ENCODE peak calls at places on chromosomes 1 and 21, in seven cellular contexts. One of them, this sample, is unnamed.

GRCh38 chr1:58248067-58248466 is 298.5 kb downstream of the OMA1 start:
- DNase-seq in IMR-90: no peak
- DNase-seq in heart right ventricle: no peak
- DNase-seq in kidney: no peak
- DNase-seq in HCT116: no peak
- DNase-seq in stomach: no peak
- DNase-seq in Peyer's patch: no peak
- DNase-seq in this sample: no peak

GRCh38 chr1:156838972-156839371 is 19.9 kb downstream of the INSRR start:
- DNase-seq in IMR-90: no peak
- DNase-seq in heart right ventricle: no peak
- DNase-seq in kidney: peak; percentile 52
- DNase-seq in HCT116: no peak
- DNase-seq in stomach: peak; percentile 28
- DNase-seq in Peyer's patch: no peak
- DNase-seq in this sample: no peak

GRCh38 chr1:9289724-9290493 is 2.8 kb upstream of the SPSB1 start:
- DNase-seq in IMR-90: peak; percentile 95
- DNase-seq in heart right ventricle: no peak
- DNase-seq in kidney: no peak
- DNase-seq in HCT116: no peak
- DNase-seq in stomach: no peak
- DNase-seq in Peyer's patch: no peak
- DNase-seq in this sample: peak; percentile 88

GRCh38 chr21:37658994-37659458 is 257.2 kb downstream of the KCNJ6 start:
- DNase-seq in IMR-90: peak; percentile 72
- DNase-seq in heart right ventricle: no peak
- DNase-seq in kidney: peak; percentile 74
- DNase-seq in HCT116: no peak
- DNase-seq in stomach: no peak
- DNase-seq in Peyer's patch: no peak
- DNase-seq in this sample: no peak

GRCh38 chr1:115188680-115189395 is 99.5 kb upstream of the TSPAN2 start:
- DNase-seq in IMR-90: no peak
- DNase-seq in heart right ventricle: no peak
- DNase-seq in kidney: no peak
- DNase-seq in HCT116: no peak
- DNase-seq in stomach: no peak
- DNase-seq in Peyer's patch: no peak
- DNase-seq in this sample: no peak

GRCh38 chr21:36330904-36331303 is 10.9 kb downstream of the MORC3 start:
- DNase-seq in IMR-90: peak; percentile 60
- DNase-seq in heart right ventricle: peak; percentile 34
- DNase-seq in kidney: no peak
- DNase-seq in HCT116: peak; percentile 27
- DNase-seq in stomach: peak; percentile 57
- DNase-seq in Peyer's patch: peak; percentile 53
- DNase-seq in this sample: no peak

GRCh38 chr1:27878787-27879335 is 6.5 kb downstream of the THEMIS2 start:
- DNase-seq in IMR-90: no peak
- DNase-seq in heart right ventricle: no peak
- DNase-seq in kidney: no peak
- DNase-seq in HCT116: no peak
- DNase-seq in stomach: no peak
- DNase-seq in Peyer's patch: peak; percentile 15
- DNase-seq in this sample: no peak

GRCh38 chr1:60430375-60430774 is 356.8 kb upstream of the C1orf87 start:
- DNase-seq in IMR-90: no peak
- DNase-seq in heart right ventricle: no peak
- DNase-seq in kidney: no peak
- DNase-seq in HCT116: no peak
- DNase-seq in stomach: no peak
- DNase-seq in Peyer's patch: no peak
- DNase-seq in this sample: no peak

GRCh38 chr21:44551290-44552015 is at the start of gene KRTAP10-2:
- DNase-seq in IMR-90: no peak
- DNase-seq in heart right ventricle: no peak
- DNase-seq in kidney: peak; percentile 51
- DNase-seq in HCT116: no peak
- DNase-seq in stomach: peak; percentile 21
- DNase-seq in Peyer's patch: no peak
- DNase-seq in this sample: peak; percentile 64

GRCh38 chr1:226626577-226626956 is 78.0 kb downstream of the STUM start:
- DNase-seq in IMR-90: peak; percentile 59
- DNase-seq in heart right ventricle: peak; percentile 76
- DNase-seq in kidney: peak; percentile 88
- DNase-seq in HCT116: peak; percentile 51
- DNase-seq in stomach: peak; percentile 77
- DNase-seq in Peyer's patch: peak; percentile 61
- DNase-seq in this sample: peak; percentile 81

GRCh38 chr1:198333744-198334143 is 176.9 kb downstream of the NEK7 start:
- DNase-seq in IMR-90: peak; percentile 67
- DNase-seq in heart right ventricle: no peak
- DNase-seq in kidney: no peak
- DNase-seq in HCT116: no peak
- DNase-seq in stomach: no peak
- DNase-seq in Peyer's patch: no peak
- DNase-seq in this sample: no peak

GRCh38 chr1:228882041-228882784 is 146.9 kb downstream of the RHOU start:
- DNase-seq in IMR-90: no peak
- DNase-seq in heart right ventricle: no peak
- DNase-seq in kidney: no peak
- DNase-seq in HCT116: no peak
- DNase-seq in stomach: no peak
- DNase-seq in Peyer's patch: no peak
- DNase-seq in this sample: no peak

GRCh38 chr1:53069265-53069662 is 7.3 kb downstream of the PODN start:
- DNase-seq in IMR-90: no peak
- DNase-seq in heart right ventricle: no peak
- DNase-seq in kidney: peak; percentile 50
- DNase-seq in HCT116: no peak
- DNase-seq in stomach: no peak
- DNase-seq in Peyer's patch: peak; percentile 43
- DNase-seq in this sample: no peak

GRCh38 chr21:37862536-37862935 is 53.7 kb downstream of the KCNJ6 start:
- DNase-seq in IMR-90: peak; percentile 66
- DNase-seq in heart right ventricle: peak; percentile 22
- DNase-seq in kidney: no peak
- DNase-seq in HCT116: no peak
- DNase-seq in stomach: no peak
- DNase-seq in Peyer's patch: no peak
- DNase-seq in this sample: no peak

GRCh38 chr1:57192256-57192655 is 226.4 kb upstream of the C8B start:
- DNase-seq in IMR-90: no peak
- DNase-seq in heart right ventricle: no peak
- DNase-seq in kidney: no peak
- DNase-seq in HCT116: no peak
- DNase-seq in stomach: no peak
- DNase-seq in Peyer's patch: no peak
- DNase-seq in this sample: no peak

GRCh38 chr1:235739124-235739523 is 89.5 kb upstream of the GNG4 start:
- DNase-seq in IMR-90: peak; percentile 85
- DNase-seq in heart right ventricle: no peak
- DNase-seq in kidney: no peak
- DNase-seq in HCT116: no peak
- DNase-seq in stomach: peak; percentile 37
- DNase-seq in Peyer's patch: no peak
- DNase-seq in this sample: no peak

GRCh38 chr1:216742625-216743024 is 19.4 kb upstream of the ESRRG start:
- DNase-seq in IMR-90: peak; percentile 30
- DNase-seq in heart right ventricle: no peak
- DNase-seq in kidney: no peak
- DNase-seq in HCT116: no peak
- DNase-seq in stomach: no peak
- DNase-seq in Peyer's patch: no peak
- DNase-seq in this sample: no peak

GRCh38 chr1:103284270-103284669 is 175.9 kb upstream of the COL11A1 start:
- DNase-seq in IMR-90: peak; percentile 13
- DNase-seq in heart right ventricle: no peak
- DNase-seq in kidney: no peak
- DNase-seq in HCT116: no peak
- DNase-seq in stomach: no peak
- DNase-seq in Peyer's patch: no peak
- DNase-seq in this sample: no peak

GRCh38 chr1:203629509-203630082 is 3.0 kb downstream of the ATP2B4 start:
- DNase-seq in IMR-90: peak; percentile 52
- DNase-seq in heart right ventricle: peak; percentile 71
- DNase-seq in kidney: peak; percentile 87
- DNase-seq in HCT116: no peak
- DNase-seq in stomach: peak; percentile 69
- DNase-seq in Peyer's patch: peak; percentile 85
- DNase-seq in this sample: peak; percentile 79

GRCh38 chr1:27357281-27358037 is 9.3 kb downstream of the MAP3K6 start:
- DNase-seq in IMR-90: peak; percentile 32
- DNase-seq in heart right ventricle: peak; percentile 69
- DNase-seq in kidney: peak; percentile 89
- DNase-seq in HCT116: no peak
- DNase-seq in stomach: peak; percentile 87
- DNase-seq in Peyer's patch: peak; percentile 87
- DNase-seq in this sample: no peak

GRCh38 chr1:167474191-167474641 is 44.1 kb downstream of the CD247 start:
- DNase-seq in IMR-90: no peak
- DNase-seq in heart right ventricle: no peak
- DNase-seq in kidney: no peak
- DNase-seq in HCT116: no peak
- DNase-seq in stomach: no peak
- DNase-seq in Peyer's patch: no peak
- DNase-seq in this sample: no peak

GRCh38 chr1:211519602-211520001 is 27.6 kb upstream of the RD3 start:
- DNase-seq in IMR-90: no peak
- DNase-seq in heart right ventricle: no peak
- DNase-seq in kidney: no peak
- DNase-seq in HCT116: no peak
- DNase-seq in stomach: no peak
- DNase-seq in Peyer's patch: no peak
- DNase-seq in this sample: no peak

GRCh38 chr1:214328770-214329455 is 48.0 kb downstream of the SMYD2 start:
- DNase-seq in IMR-90: peak; percentile 81
- DNase-seq in heart right ventricle: peak; percentile 83
- DNase-seq in kidney: peak; percentile 87
- DNase-seq in HCT116: peak; percentile 54
- DNase-seq in stomach: peak; percentile 89
- DNase-seq in Peyer's patch: peak; percentile 84
- DNase-seq in this sample: no peak

GRCh38 chr1:90919190-90919719 is 102.6 kb downstream of the ZNF644 start:
- DNase-seq in IMR-90: no peak
- DNase-seq in heart right ventricle: no peak
- DNase-seq in kidney: no peak
- DNase-seq in HCT116: no peak
- DNase-seq in stomach: no peak
- DNase-seq in Peyer's patch: no peak
- DNase-seq in this sample: no peak

GRCh38 chr1:116503535-116504307 is 67.1 kb downstream of the CD58 start:
- DNase-seq in IMR-90: no peak
- DNase-seq in heart right ventricle: no peak
- DNase-seq in kidney: peak; percentile 72
- DNase-seq in HCT116: no peak
- DNase-seq in stomach: no peak
- DNase-seq in Peyer's patch: no peak
- DNase-seq in this sample: no peak

GRCh38 chr1:25906644-25907300 is 553 bp upstream of the STMN1 start:
- DNase-seq in IMR-90: no peak
- DNase-seq in heart right ventricle: no peak
- DNase-seq in kidney: no peak
- DNase-seq in HCT116: no peak
- DNase-seq in stomach: peak; percentile 43
- DNase-seq in Peyer's patch: no peak
- DNase-seq in this sample: no peak

GRCh38 chr1:98402860-98403259 is 258.7 kb upstream of the SNX7 start:
- DNase-seq in IMR-90: no peak
- DNase-seq in heart right ventricle: no peak
- DNase-seq in kidney: no peak
- DNase-seq in HCT116: no peak
- DNase-seq in stomach: no peak
- DNase-seq in Peyer's patch: no peak
- DNase-seq in this sample: no peak

GRCh38 chr1:204684551-204685235 is 845 bp downstream of the LRRN2 start:
- DNase-seq in IMR-90: no peak
- DNase-seq in heart right ventricle: peak; percentile 12
- DNase-seq in kidney: peak; percentile 77
- DNase-seq in HCT116: no peak
- DNase-seq in stomach: no peak
- DNase-seq in Peyer's patch: no peak
- DNase-seq in this sample: no peak
- H3K4me3 ChIP-seq in IMR-90: no peak overlapping the region
- H3K4me3 ChIP-seq in heart right ventricle: peak overlapping the region; percentile 54
- H3K4me3 ChIP-seq in kidney: peak overlapping the region; percentile 52
- H3K4me3 ChIP-seq in HCT116: peak overlapping the region; percentile 72
- H3K4me3 ChIP-seq in stomach: peak overlapping the region; percentile 53
- H3K4me3 ChIP-seq in Peyer's patch: peak overlapping the region; percentile 26
- H3K4me3 ChIP-seq in this sample: peak overlapping the region; percentile 74

GRCh38 chr1:5770981-5771765 is 221.1 kb downstream of the NPHP4 start:
- DNase-seq in IMR-90: no peak
- DNase-seq in heart right ventricle: no peak
- DNase-seq in kidney: no peak
- DNase-seq in HCT116: no peak
- DNase-seq in stomach: no peak
- DNase-seq in Peyer's patch: peak; percentile 42
- DNase-seq in this sample: no peak
- H3K4me3 ChIP-seq in IMR-90: no peak overlapping the region
- H3K4me3 ChIP-seq in heart right ventricle: peak overlapping the region; percentile 19
- H3K4me3 ChIP-seq in kidney: no peak overlapping the region
- H3K4me3 ChIP-seq in HCT116: no peak overlapping the region
- H3K4me3 ChIP-seq in stomach: no peak overlapping the region
- H3K4me3 ChIP-seq in Peyer's patch: no peak overlapping the region
- H3K4me3 ChIP-seq in this sample: peak overlapping the region; percentile 57

DNA sequence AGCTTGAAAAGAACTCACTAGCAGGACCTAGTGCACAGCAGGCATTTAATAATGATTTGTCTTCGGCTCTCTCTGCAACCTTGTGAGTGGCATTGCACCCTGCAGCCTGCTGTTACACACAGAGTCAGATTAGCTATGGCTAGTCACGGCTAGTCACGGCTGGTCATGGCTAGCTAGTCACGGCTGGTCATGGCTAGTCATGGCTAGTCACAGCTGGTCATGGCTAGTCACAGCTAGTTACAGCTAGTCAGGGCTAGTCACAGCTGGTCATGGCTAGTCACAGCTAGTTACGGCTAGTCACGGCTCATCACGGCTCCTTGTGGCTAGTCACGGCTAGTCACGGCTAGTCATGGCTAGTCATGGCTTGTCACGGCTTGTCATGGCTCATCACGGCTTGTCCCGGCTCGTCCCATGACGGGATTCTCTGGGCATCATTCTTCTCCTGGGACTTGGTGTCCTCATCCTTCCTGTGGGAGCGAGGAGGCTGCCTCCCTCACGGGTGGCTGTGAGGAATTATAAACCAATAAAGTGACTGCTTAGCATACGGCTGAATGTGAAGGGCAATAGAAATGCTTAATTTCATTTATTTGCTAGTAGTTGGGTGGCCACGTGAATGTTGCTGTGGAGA is 12.5 kb upstream of the KIF26B start:
- DNase-seq in IMR-90: no peak
- DNase-seq in heart right ventricle: no peak
- DNase-seq in kidney: no peak
- DNase-seq in HCT116: no peak
- DNase-seq in stomach: no peak
- DNase-seq in Peyer's patch: no peak
- DNase-seq in this sample: no peak
- H3K4me3 ChIP-seq in IMR-90: no peak overlapping the region
- H3K4me3 ChIP-seq in heart right ventricle: no peak overlapping the region
- H3K4me3 ChIP-seq in kidney: no peak overlapping the region
- H3K4me3 ChIP-seq in HCT116: no peak overlapping the region
- H3K4me3 ChIP-seq in stomach: no peak overlapping the region
- H3K4me3 ChIP-seq in Peyer's patch: no peak overlapping the region
- H3K4me3 ChIP-seq in this sample: no peak overlapping the region

GRCh38 chr1:6423321-6423999 is 1.1 kb upstream of the ESPN start:
- DNase-seq in IMR-90: no peak
- DNase-seq in heart right ventricle: no peak
- DNase-seq in kidney: peak; percentile 92
- DNase-seq in HCT116: peak; percentile 80
- DNase-seq in stomach: peak; percentile 83
- DNase-seq in Peyer's patch: peak; percentile 87
- DNase-seq in this sample: no peak
- H3K4me3 ChIP-seq in IMR-90: no peak overlapping the region
- H3K4me3 ChIP-seq in heart right ventricle: no peak overlapping the region
- H3K4me3 ChIP-seq in kidney: no peak overlapping the region
- H3K4me3 ChIP-seq in HCT116: peak overlapping the region; percentile 76
- H3K4me3 ChIP-seq in stomach: peak overlapping the region; percentile 4
- H3K4me3 ChIP-seq in Peyer's patch: no peak overlapping the region
- H3K4me3 ChIP-seq in this sample: peak overlapping the region; percentile 51